ENCODE peak calls at places on chromosomes 6 and 20, in seven cellular contexts. C, L, V, M, A, T and U are unnamed samples.

GRCh38 chr20:61874421-61875068 is 191.1 kb downstream of the TAF4 start:
- DNase-seq in C (peak), L (no peak), V (peak), M (no peak), A (peak), T (no peak), U (no peak)

GRCh38 chr6:53168516-53169257 is 20.0 kb upstream of the GCM1 start:
- DNase-seq in C (peak), L (no peak), V (no peak), M (no peak), A (no peak), T (peak), U (no peak)

GRCh38 chr6:148745926-148746325 is 904 bp upstream of the UST start:
- DNase-seq in C (no peak), L (no peak), V (no peak), M (no peak), A (no peak), T (no peak), U (no peak)

GRCh38 chr6:150068173-150068785 is 642 bp downstream of the ULBP3 start:
- DNase-seq in C (no peak), L (no peak), V (peak), M (no peak), A (no peak), T (no peak), U (no peak)

GRCh38 chr6:42190784-42191183 is 4.0 kb downstream of the GUCA1B start:
- DNase-seq in C (peak), L (no peak), V (no peak), M (no peak), A (peak), T (no peak), U (no peak)

GRCh38 chr20:40073535-40074111 is 615.4 kb downstream of the MAFB start:
- DNase-seq in C (peak), L (no peak), V (no peak), M (no peak), A (no peak), T (no peak), U (no peak)

GRCh38 chr6:30349411-30350177 is 4.6 kb downstream of the RPP21 start:
- DNase-seq in C (no peak), L (no peak), V (peak), M (no peak), A (no peak), T (no peak), U (no peak)

GRCh38 chr6:5942591-5942990 is 64.1 kb downstream of the NRN1 start:
- DNase-seq in C (peak), L (no peak), V (no peak), M (no peak), A (no peak), T (no peak), U (no peak)

GRCh38 chr20:45913105-45913504 is 1.1 kb upstream of the PLTP start:
- DNase-seq in C (no peak), L (no peak), V (no peak), M (no peak), A (no peak), T (no peak), U (no peak)

GRCh38 chr20:64146301-64146935 is 17.8 kb upstream of the MYT1 start:
- DNase-seq in C (no peak), L (no peak), V (no peak), M (peak), A (no peak), T (no peak), U (no peak)

GRCh38 chr20:57573893-57574292 is 13.0 kb downstream of the PCK1 start:
- DNase-seq in C (no peak), L (no peak), V (no peak), M (no peak), A (no peak), T (no peak), U (no peak)

GRCh38 chr6:40620546-40620945 is 33.4 kb upstream of the LRFN2 start:
- DNase-seq in C (no peak), L (no peak), V (no peak), M (no peak), A (no peak), T (no peak), U (no peak)

GRCh38 chr20:37201827-37202162 is 22.4 kb upstream of the MROH8 start:
- DNase-seq in C (no peak), L (no peak), V (no peak), M (no peak), A (no peak), T (no peak), U (no peak)

GRCh38 chr6:157987788-157988699 is 6.4 kb downstream of the SYNJ2 start:
- DNase-seq in C (no peak), L (no peak), V (no peak), M (no peak), A (no peak), T (no peak), U (no peak)

GRCh38 chr6:4401408-4402367 is 266.3 kb upstream of the ECI2 start:
- DNase-seq in C (no peak), L (no peak), V (no peak), M (no peak), A (no peak), T (no peak), U (no peak)

GRCh38 chr6:137415127-137415833 is 78.9 kb downstream of the OLIG3 start:
- DNase-seq in C (peak), L (peak), V (peak), M (peak), A (peak), T (peak), U (no peak)

GRCh38 chr6:168413018-168413720 is 27.8 kb upstream of the SMOC2 start:
- DNase-seq in C (no peak), L (no peak), V (no peak), M (no peak), A (no peak), T (no peak), U (no peak)

GRCh38 chr6:63897952-63898351 is 262.4 kb downstream of the PHF3 start:
- DNase-seq in C (no peak), L (no peak), V (no peak), M (no peak), A (no peak), T (no peak), U (no peak)

GRCh38 chr6:163599136-163599535 is 184.6 kb downstream of the QKI start:
- DNase-seq in C (no peak), L (no peak), V (no peak), M (no peak), A (no peak), T (no peak), U (no peak)

GRCh38 chr6:165181951-165182414 is 127.4 kb downstream of the C6orf118 start:
- DNase-seq in C (peak), L (no peak), V (no peak), M (no peak), A (peak), T (peak), U (no peak)

GRCh38 chr6:89970609-89971337 is 76.5 kb downstream of the GJA10 start:
- DNase-seq in C (peak), L (no peak), V (no peak), M (no peak), A (no peak), T (peak), U (no peak)

GRCh38 chr20:46400253-46400652 is 6.2 kb downstream of the ELMO2 start:
- DNase-seq in C (peak), L (no peak), V (no peak), M (no peak), A (no peak), T (no peak), U (no peak)

GRCh38 chr6:157510329-157511188 is 129.6 kb downstream of the ZDHHC14 start:
- DNase-seq in C (no peak), L (no peak), V (no peak), M (no peak), A (no peak), T (no peak), U (no peak)

GRCh38 chr6:14873132-14873531 is 372.7 kb upstream of the JARID2 start:
- DNase-seq in C (no peak), L (no peak), V (no peak), M (no peak), A (no peak), T (no peak), U (no peak)

GRCh38 chr6:21188505-21189223 is 404.9 kb upstream of the SOX4 start:
- DNase-seq in C (peak), L (no peak), V (peak), M (no peak), A (no peak), T (no peak), U (no peak)

GRCh38 chr6:5030596-5031136 is 26.8 kb upstream of the RPP40 start:
- DNase-seq in C (peak), L (peak), V (peak), M (peak), A (peak), T (peak), U (peak)

GRCh38 chr20:33791959-33792597 is 19.1 kb upstream of the CHMP4B start:
- DNase-seq in C (peak), L (peak), V (peak), M (peak), A (no peak), T (peak), U (no peak)

GRCh38 chr6:16278048-16278724 is 39.8 kb downstream of the GMPR start:
- DNase-seq in C (peak), L (no peak), V (no peak), M (no peak), A (no peak), T (peak), U (no peak)

GRCh38 chr6:96015321-96015790 is 418 bp upstream of the FUT9 start:
- DNase-seq in C (peak), L (no peak), V (no peak), M (no peak), A (no peak), T (peak), U (no peak)

GRCh38 chr6:26543953-26544352 is 5.8 kb downstream of the HMGN4 start:
- DNase-seq in C (no peak), L (no peak), V (peak), M (no peak), A (no peak), T (no peak), U (no peak)

GRCh38 chr6:157966990-157967389 is 14.7 kb upstream of the SYNJ2 start:
- DNase-seq in C (no peak), L (no peak), V (no peak), M (no peak), A (no peak), T (no peak), U (no peak)

GRCh38 chr20:8183526-8183925 is 51.5 kb downstream of the PLCB1 start:
- DNase-seq in C (no peak), L (no peak), V (no peak), M (no peak), A (no peak), T (no peak), U (no peak)

GRCh38 chr6:42175860-42176259 is 2.7 kb downstream of the GUCA1A start:
- DNase-seq in C (no peak), L (no peak), V (no peak), M (no peak), A (no peak), T (no peak), U (no peak)